ENCODE peak calls at places on chromosomes 2 and 18, in six cellular contexts. Y, M, S, W, I and J are unnamed samples.

GRCh38 chr18:68660355-68661183 is 54.3 kb downstream of the TMX3 start:
- DNase-seq in Y (no peak), I (no peak), M (peak; percentile 68), S (peak; percentile 17), W (peak; percentile 78), J (no peak)

GRCh38 chr2:219045937-219046550 is 4.7 kb upstream of the CFAP65 start:
- DNase-seq in W (no peak), I (no peak), S (peak; percentile 19), Y (no peak), M (peak; percentile 82), J (no peak)

GRCh38 chr2:134819334-134819733 is 19.1 kb upstream of the ACMSD start:
- DNase-seq in M (no peak), S (no peak), I (peak; percentile 54), W (no peak), Y (peak; percentile 57), J (no peak)

GRCh38 chr18:7974200-7974874 is 407.2 kb downstream of the PTPRM start:
- DNase-seq in W (no peak), S (no peak), I (no peak), M (no peak), Y (no peak), J (no peak)

GRCh38 chr2:236415706-236416493 is 151.7 kb upstream of the ASB18 start:
- DNase-seq in W (no peak), S (no peak), I (no peak), Y (no peak), M (no peak), J (no peak)

GRCh38 chr2:111157071-111157661 is 36.5 kb downstream of the BCL2L11 start:
- DNase-seq in Y (no peak), I (no peak), S (no peak), W (no peak), M (no peak), J (no peak)

GRCh38 chr2:196601430-196602306 is 37.8 kb upstream of the CCDC150 start:
- DNase-seq in I (peak; percentile 93), Y (peak; percentile 77), S (peak; percentile 8), W (no peak), M (peak; percentile 39), J (no peak)

GRCh38 chr2:134253804-134254203 is at the start of gene MGAT5:
- DNase-seq in S (no peak), M (no peak), Y (no peak), I (no peak), W (no peak), J (no peak)

GRCh38 chr2:234377761-234378341 is 119.0 kb downstream of the ARL4C start:
- DNase-seq in Y (peak; percentile 26), W (peak; percentile 7), S (no peak), I (no peak), M (no peak), J (no peak)

GRCh38 chr2:49210191-49210590 is 55.9 kb upstream of the FSHR start:
- DNase-seq in Y (no peak), I (no peak), W (peak; percentile 39), M (no peak), S (no peak), J (no peak)

GRCh38 chr18:77464917-77465316 is 215.3 kb downstream of the GALR1 start:
- DNase-seq in M (no peak), W (no peak), I (no peak), Y (no peak), S (no peak), J (no peak)

GRCh38 chr2:144501118-144501517 is 18.8 kb downstream of the ZEB2 start:
- DNase-seq in Y (no peak), M (no peak), S (no peak), W (no peak), I (no peak), J (no peak)

GRCh38 chr18:23049698-23050373 is 85.4 kb upstream of the CABLES1 start:
- DNase-seq in W (no peak), Y (no peak), S (peak; percentile 78), M (no peak), I (no peak), J (no peak)